ENCODE peak calls at places on chromosomes 16 and 17, in seven cellular contexts. One of them, this sample, is unnamed.

GRCh38 chr17:65888649-65889048 is 303.3 kb downstream of the CEP112 start:
- DNase-seq in memory B cell: no peak
- DNase-seq in left ventricle myocardium inferior: no peak
- DNase-seq in non-pigmented ciliary epithelial cell: peak
- DNase-seq in T-helper 1 cell: no peak
- DNase-seq in effector memory CD4-positive, alpha-beta T cell: no peak
- DNase-seq in activated T-cell treated with anti-CD3 and anti-CD28 coated beads, Interleukin-2, amount 50 U/mL, for 72 hours: no peak
- DNase-seq in this sample: no peak

GRCh38 chr16:30982548-30983288 is 2.3 kb upstream of the HSD3B7 start:
- DNase-seq in memory B cell: no peak
- DNase-seq in left ventricle myocardium inferior: no peak
- DNase-seq in non-pigmented ciliary epithelial cell: no peak
- DNase-seq in T-helper 1 cell: no peak
- DNase-seq in effector memory CD4-positive, alpha-beta T cell: no peak
- DNase-seq in activated T-cell treated with anti-CD3 and anti-CD28 coated beads, Interleukin-2, amount 50 U/mL, for 72 hours: no peak
- DNase-seq in this sample: no peak

GRCh38 chr17:17511971-17512858 is 16.0 kb upstream of the RASD1 start:
- DNase-seq in memory B cell: no peak
- DNase-seq in left ventricle myocardium inferior: peak
- DNase-seq in non-pigmented ciliary epithelial cell: peak
- DNase-seq in T-helper 1 cell: no peak
- DNase-seq in effector memory CD4-positive, alpha-beta T cell: no peak
- DNase-seq in activated T-cell treated with anti-CD3 and anti-CD28 coated beads, Interleukin-2, amount 50 U/mL, for 72 hours: no peak
- DNase-seq in this sample: no peak

GRCh38 chr16:85330694-85331188 is 218.5 kb upstream of the CIBAR2 start:
- DNase-seq in memory B cell: peak
- DNase-seq in left ventricle myocardium inferior: no peak
- DNase-seq in non-pigmented ciliary epithelial cell: peak
- DNase-seq in T-helper 1 cell: no peak
- DNase-seq in effector memory CD4-positive, alpha-beta T cell: no peak
- DNase-seq in activated T-cell treated with anti-CD3 and anti-CD28 coated beads, Interleukin-2, amount 50 U/mL, for 72 hours: no peak
- DNase-seq in this sample: no peak

GRCh38 chr17:6461792-6462524 is 17.7 kb downstream of the PIMREG start:
- DNase-seq in memory B cell: no peak
- DNase-seq in left ventricle myocardium inferior: no peak
- DNase-seq in non-pigmented ciliary epithelial cell: no peak
- DNase-seq in T-helper 1 cell: no peak
- DNase-seq in effector memory CD4-positive, alpha-beta T cell: no peak
- DNase-seq in activated T-cell treated with anti-CD3 and anti-CD28 coated beads, Interleukin-2, amount 50 U/mL, for 72 hours: peak
- DNase-seq in this sample: no peak

GRCh38 chr17:34382586-34383224 is 19.7 kb upstream of the CCL1 start:
- DNase-seq in memory B cell: no peak
- DNase-seq in left ventricle myocardium inferior: no peak
- DNase-seq in non-pigmented ciliary epithelial cell: no peak
- DNase-seq in T-helper 1 cell: no peak
- DNase-seq in effector memory CD4-positive, alpha-beta T cell: no peak
- DNase-seq in activated T-cell treated with anti-CD3 and anti-CD28 coated beads, Interleukin-2, amount 50 U/mL, for 72 hours: peak
- DNase-seq in this sample: no peak

GRCh38 chr16:87317766-87318121 is 552 bp upstream of the C16orf95 start:
- DNase-seq in memory B cell: no peak
- DNase-seq in left ventricle myocardium inferior: peak
- DNase-seq in non-pigmented ciliary epithelial cell: no peak
- DNase-seq in T-helper 1 cell: no peak
- DNase-seq in effector memory CD4-positive, alpha-beta T cell: no peak
- DNase-seq in activated T-cell treated with anti-CD3 and anti-CD28 coated beads, Interleukin-2, amount 50 U/mL, for 72 hours: peak
- DNase-seq in this sample: peak

GRCh38 chr16:66443269-66443652 is 16.2 kb downstream of the BEAN1 start:
- DNase-seq in memory B cell: no peak
- DNase-seq in left ventricle myocardium inferior: no peak
- DNase-seq in non-pigmented ciliary epithelial cell: no peak
- DNase-seq in T-helper 1 cell: no peak
- DNase-seq in effector memory CD4-positive, alpha-beta T cell: no peak
- DNase-seq in activated T-cell treated with anti-CD3 and anti-CD28 coated beads, Interleukin-2, amount 50 U/mL, for 72 hours: no peak
- DNase-seq in this sample: no peak

GRCh38 chr16:4064950-4065352 is 51.3 kb downstream of the ADCY9 start:
- DNase-seq in memory B cell: no peak
- DNase-seq in left ventricle myocardium inferior: no peak
- DNase-seq in non-pigmented ciliary epithelial cell: no peak
- DNase-seq in T-helper 1 cell: no peak
- DNase-seq in effector memory CD4-positive, alpha-beta T cell: no peak
- DNase-seq in activated T-cell treated with anti-CD3 and anti-CD28 coated beads, Interleukin-2, amount 50 U/mL, for 72 hours: peak
- DNase-seq in this sample: no peak

GRCh38 chr17:8186446-8186786 is 3.6 kb downstream of the BORCS6 start:
- DNase-seq in memory B cell: no peak
- DNase-seq in left ventricle myocardium inferior: no peak
- DNase-seq in non-pigmented ciliary epithelial cell: no peak
- DNase-seq in T-helper 1 cell: no peak
- DNase-seq in effector memory CD4-positive, alpha-beta T cell: no peak
- DNase-seq in activated T-cell treated with anti-CD3 and anti-CD28 coated beads, Interleukin-2, amount 50 U/mL, for 72 hours: no peak
- DNase-seq in this sample: no peak

GRCh38 chr17:77741109-77741508 is 217.4 kb upstream of the TNRC6C start:
- DNase-seq in memory B cell: no peak
- DNase-seq in left ventricle myocardium inferior: no peak
- DNase-seq in non-pigmented ciliary epithelial cell: no peak
- DNase-seq in T-helper 1 cell: no peak
- DNase-seq in effector memory CD4-positive, alpha-beta T cell: peak
- DNase-seq in activated T-cell treated with anti-CD3 and anti-CD28 coated beads, Interleukin-2, amount 50 U/mL, for 72 hours: peak
- DNase-seq in this sample: no peak

GRCh38 chr17:13070732-13071131 is 52.9 kb upstream of the ELAC2 start:
- DNase-seq in memory B cell: no peak
- DNase-seq in left ventricle myocardium inferior: no peak
- DNase-seq in non-pigmented ciliary epithelial cell: no peak
- DNase-seq in T-helper 1 cell: no peak
- DNase-seq in effector memory CD4-positive, alpha-beta T cell: no peak
- DNase-seq in activated T-cell treated with anti-CD3 and anti-CD28 coated beads, Interleukin-2, amount 50 U/mL, for 72 hours: no peak
- DNase-seq in this sample: no peak

GRCh38 chr17:68759343-68760140 is 158.4 kb upstream of the FAM20A start:
- DNase-seq in memory B cell: no peak
- DNase-seq in left ventricle myocardium inferior: peak
- DNase-seq in non-pigmented ciliary epithelial cell: peak
- DNase-seq in T-helper 1 cell: no peak
- DNase-seq in effector memory CD4-positive, alpha-beta T cell: no peak
- DNase-seq in activated T-cell treated with anti-CD3 and anti-CD28 coated beads, Interleukin-2, amount 50 U/mL, for 72 hours: peak
- DNase-seq in this sample: peak

GRCh38 chr17:61007980-61008379 is 330.3 kb downstream of the BCAS3 start:
- DNase-seq in memory B cell: no peak
- DNase-seq in left ventricle myocardium inferior: no peak
- DNase-seq in non-pigmented ciliary epithelial cell: peak
- DNase-seq in T-helper 1 cell: no peak
- DNase-seq in effector memory CD4-positive, alpha-beta T cell: no peak
- DNase-seq in activated T-cell treated with anti-CD3 and anti-CD28 coated beads, Interleukin-2, amount 50 U/mL, for 72 hours: no peak
- DNase-seq in this sample: no peak

GRCh38 chr17:2691069-2691871 is 20.3 kb downstream of the CLUH start:
- DNase-seq in memory B cell: no peak
- DNase-seq in left ventricle myocardium inferior: no peak
- DNase-seq in non-pigmented ciliary epithelial cell: no peak
- DNase-seq in T-helper 1 cell: no peak
- DNase-seq in effector memory CD4-positive, alpha-beta T cell: no peak
- DNase-seq in activated T-cell treated with anti-CD3 and anti-CD28 coated beads, Interleukin-2, amount 50 U/mL, for 72 hours: no peak
- DNase-seq in this sample: no peak

GRCh38 chr17:76670708-76671122 is 27.2 kb upstream of the ST6GALNAC1 start:
- DNase-seq in memory B cell: no peak
- DNase-seq in left ventricle myocardium inferior: no peak
- DNase-seq in non-pigmented ciliary epithelial cell: no peak
- DNase-seq in T-helper 1 cell: no peak
- DNase-seq in effector memory CD4-positive, alpha-beta T cell: no peak
- DNase-seq in activated T-cell treated with anti-CD3 and anti-CD28 coated beads, Interleukin-2, amount 50 U/mL, for 72 hours: no peak
- DNase-seq in this sample: no peak

GRCh38 chr16:12625068-12625467 is 178.6 kb downstream of the CPPED1 start:
- DNase-seq in memory B cell: no peak
- DNase-seq in left ventricle myocardium inferior: no peak
- DNase-seq in non-pigmented ciliary epithelial cell: no peak
- DNase-seq in T-helper 1 cell: no peak
- DNase-seq in effector memory CD4-positive, alpha-beta T cell: no peak
- DNase-seq in activated T-cell treated with anti-CD3 and anti-CD28 coated beads, Interleukin-2, amount 50 U/mL, for 72 hours: peak
- DNase-seq in this sample: no peak

GRCh38 chr16:25066747-25067631 is 44.6 kb upstream of the LCMT1 start:
- DNase-seq in memory B cell: peak
- DNase-seq in left ventricle myocardium inferior: peak
- DNase-seq in non-pigmented ciliary epithelial cell: no peak
- DNase-seq in T-helper 1 cell: peak
- DNase-seq in effector memory CD4-positive, alpha-beta T cell: peak
- DNase-seq in activated T-cell treated with anti-CD3 and anti-CD28 coated beads, Interleukin-2, amount 50 U/mL, for 72 hours: peak
- DNase-seq in this sample: peak